ENCODE peak calls at places on chromosome 21, in four cellular contexts. U is WTC11, S is K562, L is HepG2. T is an unnamed sample.

GRCh38 chr21:34344058-34344425 is 19.8 kb upstream of the KCNE2 start:
- DNase-seq in S (no peak), U (no peak), L (no peak), T (no peak)

GRCh38 chr21:32516729-32517649 is 68.3 kb downstream of the TCP10L start:
- DNase-seq in S (peak), L (no peak), U (no peak), T (no peak)

GRCh38 chr21:18499761-18500376 is 96.3 kb upstream of the TMPRSS15 start:
- DNase-seq in S (peak), L (peak), U (peak), T (peak)

GRCh38 chr21:27831821-27832569 is 865.1 kb upstream of the ADAMTS5 start:
- DNase-seq in L (no peak), U (no peak), S (no peak), T (no peak)

GRCh38 chr21:44710294-44710665 is 1.1 kb downstream of the TSPEAR start:
- DNase-seq in L (no peak), U (no peak), S (no peak), T (no peak)

GRCh38 chr21:14895792-14896191 is 169.0 kb downstream of the NRIP1 start:
- DNase-seq in U (no peak), S (no peak), L (no peak), T (no peak)

GRCh38 chr21:33682992-33683627 is 40.8 kb downstream of the ITSN1 start:
- DNase-seq in L (peak), S (no peak), U (no peak), T (no peak)

GRCh38 chr21:31484219-31484618 is 140.2 kb upstream of the TIAM1 start:
- DNase-seq in U (no peak), L (no peak), S (no peak), T (no peak)

GRCh38 chr21:17441370-17441769 is 71.5 kb upstream of the CXADR start:
- DNase-seq in U (no peak), S (no peak), L (peak), T (no peak)

GRCh38 chr21:33552999-33553598 is 10.3 kb downstream of the SON start:
- DNase-seq in S (no peak), U (no peak), L (no peak), T (no peak)

GRCh38 chr21:34174470-34174869 is 101.1 kb downstream of the MRPS6 start:
- DNase-seq in U (no peak), L (no peak), S (no peak), T (no peak)

GRCh38 chr21:45852886-45853400 is 128.6 kb upstream of the COL6A1 start:
- DNase-seq in L (no peak), S (no peak), U (no peak), T (no peak)

GRCh38 chr21:25487046-25487594 is 120.2 kb downstream of the MRPL39 start:
- DNase-seq in L (no peak), U (no peak), S (no peak), T (no peak)

GRCh38 chr21:33308586-33309490 is 15.9 kb upstream of the IFNAR1 start:
- DNase-seq in U (no peak), L (no peak), S (no peak), T (no peak)

GRCh38 chr21:31665397-31665796 is 5.9 kb downstream of the SOD1 start:
- DNase-seq in S (no peak), L (peak), U (no peak), T (peak)

GRCh38 chr21:23968008-23968407 is 1639.3 kb downstream of the MRPL39 start:
- DNase-seq in S (no peak), L (no peak), U (no peak), T (no peak)

GRCh38 chr21:44819283-44820243 is 1.7 kb upstream of the SUMO3 start:
- DNase-seq in S (no peak), U (no peak), L (no peak), T (no peak)

DNA sequence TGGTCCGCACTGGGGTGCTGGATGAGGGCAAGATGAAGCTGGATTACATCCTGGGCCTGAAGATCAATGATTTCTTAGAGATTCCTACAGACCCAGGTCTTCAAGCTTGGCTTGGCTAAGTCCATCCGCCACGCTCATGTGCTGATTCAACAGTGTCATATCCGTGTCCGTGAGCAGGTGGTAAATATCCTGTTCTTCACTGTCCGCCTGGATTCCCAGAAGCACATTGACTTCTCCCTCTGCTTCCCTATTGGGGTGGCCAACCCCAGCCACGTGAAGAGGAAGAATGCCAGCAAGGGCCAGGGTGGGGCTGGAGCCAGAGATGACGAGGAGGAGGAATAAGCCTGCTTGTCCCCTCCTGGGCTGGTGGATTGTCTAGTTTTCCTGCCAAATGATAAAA is 2.2 kb upstream of the CBR3 start:
- DNase-seq in U (no peak), L (no peak), S (no peak), T (no peak)
- TF ChIP-seq ELF4 in U (no peak), L (no peak), S (no peak), T (no peak)

DNA sequence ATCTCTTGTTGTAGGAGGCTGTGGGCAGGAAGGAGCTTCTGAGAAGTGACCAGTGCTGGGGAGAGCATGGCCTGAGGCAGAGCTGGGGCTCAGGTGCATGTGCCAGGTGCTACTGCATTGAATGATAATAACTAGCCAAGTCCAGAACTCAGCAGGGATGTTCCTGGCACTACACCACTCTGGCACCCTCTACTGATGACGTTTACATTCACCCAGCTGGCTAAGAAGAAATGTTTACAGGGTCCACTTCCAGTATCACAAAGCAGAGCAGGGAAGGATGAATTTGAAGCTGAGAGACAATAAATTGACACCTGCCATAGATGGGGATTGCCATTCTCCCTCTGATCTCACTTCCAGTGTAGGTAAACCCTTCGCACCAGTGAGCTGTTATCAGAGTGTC is 411.8 kb downstream of the SETD4 start:
- DNase-seq in S (no peak), L (no peak), U (no peak), T (no peak)
- TF ChIP-seq ELF4 in S (no peak), L (no peak), U (no peak), T (no peak)

DNA sequence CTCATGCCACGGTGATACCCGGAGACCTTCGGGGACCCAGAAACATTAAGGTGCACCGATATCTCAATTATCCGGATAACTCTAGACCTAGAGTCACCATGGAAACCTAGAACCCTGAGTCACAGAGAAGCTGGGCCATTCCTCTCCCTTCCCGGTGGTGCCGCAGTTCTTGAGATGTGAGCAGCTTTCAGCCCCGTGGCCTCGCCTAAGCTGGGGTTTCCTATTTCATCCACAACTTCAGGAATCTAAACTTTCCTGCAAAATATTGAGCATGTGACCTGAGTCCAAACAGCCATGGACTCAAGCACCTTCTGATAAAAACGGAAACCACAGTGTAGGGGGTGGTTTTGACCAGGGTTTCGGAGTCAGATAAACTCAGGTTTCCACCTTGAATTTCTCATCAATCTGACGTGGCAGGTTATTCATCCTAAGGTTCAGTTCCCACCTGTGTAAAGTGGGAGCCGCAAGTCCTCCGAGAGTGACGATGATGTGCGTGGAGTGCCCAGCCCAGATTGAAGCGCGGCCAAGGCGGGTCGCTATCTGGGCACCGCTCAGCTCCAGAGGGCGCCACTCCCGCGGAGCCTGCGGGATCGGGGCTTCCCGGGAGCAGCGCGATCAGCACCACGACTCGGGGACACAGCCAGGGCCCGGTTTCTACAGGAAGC is 980 bp upstream of the ETS2 start:
- DNase-seq in S (peak), L (no peak), U (peak), T (no peak)
- TF ChIP-seq ELF4 in S (no peak), L (no peak), U (no peak), T (no peak)

GRCh38 chr21:37983336-37984095 is 67.3 kb upstream of the KCNJ6 start:
- DNase-seq in U (no peak), S (no peak), L (no peak), T (no peak)
- TF ChIP-seq ELF4 in U (no peak), S (no peak), L (no peak), T (no peak)

GRCh38 chr21:43591468-43592050 is 67.7 kb downstream of the HSF2BP start:
- DNase-seq in S (no peak), U (no peak), L (peak), T (no peak)
- TF ChIP-seq ELF4 in S (no peak), U (no peak), L (no peak), T (no peak)

GRCh38 chr21:29233611-29234540 is 64.8 kb upstream of the BACH1 start:
- DNase-seq in U (no peak), L (no peak), S (no peak), T (no peak)
- TF ChIP-seq ELF4 in U (no peak), L (no peak), S (no peak), T (no peak)

T was measured in HEK293T.